ENCODE peak calls at places on chromosome 14, in six cellular contexts. One of them, this sample, is unnamed.

GRCh38 chr14:92253381-92253894 is 69.5 kb upstream of the SLC24A4 start:
- DNase-seq in mesendoderm: peak
- DNase-seq in H9: peak
- DNase-seq in H1: peak
- DNase-seq in mesenchymal stem cell: no peak
- DNase-seq in neuronal stem cell: no peak
- DNase-seq in this sample: no peak

GRCh38 chr14:32738206-32738871 is 200.3 kb upstream of the NPAS3 start:
- DNase-seq in mesendoderm: no peak
- DNase-seq in H9: no peak
- DNase-seq in H1: no peak
- DNase-seq in mesenchymal stem cell: no peak
- DNase-seq in neuronal stem cell: no peak
- DNase-seq in this sample: no peak

GRCh38 chr14:95850429-95850828 is 26.2 kb upstream of the TUNAR start:
- DNase-seq in mesendoderm: no peak
- DNase-seq in H9: no peak
- DNase-seq in H1: no peak
- DNase-seq in mesenchymal stem cell: no peak
- DNase-seq in neuronal stem cell: no peak
- DNase-seq in this sample: no peak

GRCh38 chr14:54622189-54622958 is 55.4 kb downstream of the SAMD4A start:
- DNase-seq in mesendoderm: no peak
- DNase-seq in H9: no peak
- DNase-seq in H1: no peak
- DNase-seq in mesenchymal stem cell: no peak
- DNase-seq in neuronal stem cell: no peak
- DNase-seq in this sample: no peak

GRCh38 chr14:34874386-34875030 is 652 bp downstream of the BAZ1A start:
- DNase-seq in mesendoderm: peak
- DNase-seq in H9: peak
- DNase-seq in H1: no peak
- DNase-seq in mesenchymal stem cell: peak
- DNase-seq in neuronal stem cell: peak
- DNase-seq in this sample: peak

GRCh38 chr14:65346895-65347294 is 65.6 kb upstream of the FUT8 start:
- DNase-seq in mesendoderm: no peak
- DNase-seq in H9: no peak
- DNase-seq in H1: no peak
- DNase-seq in mesenchymal stem cell: no peak
- DNase-seq in neuronal stem cell: no peak
- DNase-seq in this sample: no peak

GRCh38 chr14:88955470-88955869 is 131.0 kb downstream of the TTC8 start:
- DNase-seq in mesendoderm: peak
- DNase-seq in H9: no peak
- DNase-seq in H1: no peak
- DNase-seq in mesenchymal stem cell: no peak
- DNase-seq in neuronal stem cell: no peak
- DNase-seq in this sample: no peak

GRCh38 chr14:73723799-73724621 is 9.8 kb upstream of the PNMA1 start:
- DNase-seq in mesendoderm: no peak
- DNase-seq in H9: peak
- DNase-seq in H1: no peak
- DNase-seq in mesenchymal stem cell: peak
- DNase-seq in neuronal stem cell: no peak
- DNase-seq in this sample: peak

GRCh38 chr14:58844544-58844943 is 206.8 kb downstream of the DACT1 start:
- DNase-seq in mesendoderm: no peak
- DNase-seq in H9: no peak
- DNase-seq in H1: no peak
- DNase-seq in mesenchymal stem cell: no peak
- DNase-seq in neuronal stem cell: no peak
- DNase-seq in this sample: no peak

GRCh38 chr14:63922696-63923421 is 70.1 kb downstream of the SYNE2 start:
- DNase-seq in mesendoderm: no peak
- DNase-seq in H9: no peak
- DNase-seq in H1: no peak
- DNase-seq in mesenchymal stem cell: no peak
- DNase-seq in neuronal stem cell: no peak
- DNase-seq in this sample: peak

GRCh38 chr14:104685216-104685997 is 4.0 kb upstream of the INF2 start:
- DNase-seq in mesendoderm: peak
- DNase-seq in H9: no peak
- DNase-seq in H1: no peak
- DNase-seq in mesenchymal stem cell: no peak
- DNase-seq in neuronal stem cell: no peak
- DNase-seq in this sample: no peak

GRCh38 chr14:27056586-27056985 is 458.8 kb upstream of the NOVA1 start:
- DNase-seq in mesendoderm: no peak
- DNase-seq in H9: no peak
- DNase-seq in H1: no peak
- DNase-seq in mesenchymal stem cell: no peak
- DNase-seq in neuronal stem cell: no peak
- DNase-seq in this sample: no peak

GRCh38 chr14:60757617-60758016 is 23.1 kb downstream of the MNAT1 start:
- DNase-seq in mesendoderm: no peak
- DNase-seq in H9: no peak
- DNase-seq in H1: no peak
- DNase-seq in mesenchymal stem cell: peak
- DNase-seq in neuronal stem cell: no peak
- DNase-seq in this sample: peak

GRCh38 chr14:88326352-88327103 is 3.5 kb upstream of the KCNK10 start:
- DNase-seq in mesendoderm: peak
- DNase-seq in H9: peak
- DNase-seq in H1: no peak
- DNase-seq in mesenchymal stem cell: no peak
- DNase-seq in neuronal stem cell: no peak
- DNase-seq in this sample: no peak

GRCh38 chr14:65938738-65939137 is 526.2 kb downstream of the FUT8 start:
- DNase-seq in mesendoderm: no peak
- DNase-seq in H9: no peak
- DNase-seq in H1: no peak
- DNase-seq in mesenchymal stem cell: no peak
- DNase-seq in neuronal stem cell: no peak
- DNase-seq in this sample: no peak

GRCh38 chr14:37422748-37423147 is 172.3 kb downstream of the FOXA1 start:
- DNase-seq in mesendoderm: no peak
- DNase-seq in H9: no peak
- DNase-seq in H1: no peak
- DNase-seq in mesenchymal stem cell: no peak
- DNase-seq in neuronal stem cell: no peak
- DNase-seq in this sample: no peak

GRCh38 chr14:93113678-93114067 is 2.1 kb downstream of the ITPK1 start:
- DNase-seq in mesendoderm: no peak
- DNase-seq in H9: peak
- DNase-seq in H1: no peak
- DNase-seq in mesenchymal stem cell: no peak
- DNase-seq in neuronal stem cell: no peak
- DNase-seq in this sample: no peak

GRCh38 chr14:61065671-61066070 is 84.6 kb downstream of the SLC38A6 start:
- DNase-seq in mesendoderm: no peak
- DNase-seq in H9: no peak
- DNase-seq in H1: no peak
- DNase-seq in mesenchymal stem cell: no peak
- DNase-seq in neuronal stem cell: no peak
- DNase-seq in this sample: no peak

GRCh38 chr14:105883066-105884005 is 357.0 kb downstream of the TMEM121 start:
- DNase-seq in mesendoderm: no peak
- DNase-seq in H9: no peak
- DNase-seq in H1: no peak
- DNase-seq in mesenchymal stem cell: no peak
- DNase-seq in neuronal stem cell: no peak
- DNase-seq in this sample: no peak

GRCh38 chr14:105255021-105255507 is 6.7 kb downstream of the BTBD6 start:
- DNase-seq in mesendoderm: no peak
- DNase-seq in H9: peak
- DNase-seq in H1: no peak
- DNase-seq in mesenchymal stem cell: peak
- DNase-seq in neuronal stem cell: no peak
- DNase-seq in this sample: peak

GRCh38 chr14:100694579-100695422 is 31.9 kb upstream of the DLK1 start:
- DNase-seq in mesendoderm: no peak
- DNase-seq in H9: no peak
- DNase-seq in H1: no peak
- DNase-seq in mesenchymal stem cell: no peak
- DNase-seq in neuronal stem cell: no peak
- DNase-seq in this sample: no peak

GRCh38 chr14:32047791-32048190 is 29.3 kb upstream of the ARHGAP5 start:
- DNase-seq in mesendoderm: no peak
- DNase-seq in H9: no peak
- DNase-seq in H1: no peak
- DNase-seq in mesenchymal stem cell: peak
- DNase-seq in neuronal stem cell: no peak
- DNase-seq in this sample: no peak

GRCh38 chr14:91493169-91493568 is 16.9 kb downstream of the PPP4R3A start:
- DNase-seq in mesendoderm: peak
- DNase-seq in H9: no peak
- DNase-seq in H1: no peak
- DNase-seq in mesenchymal stem cell: no peak
- DNase-seq in neuronal stem cell: no peak
- DNase-seq in this sample: peak

GRCh38 chr14:64831419-64831818 is 48.3 kb downstream of the SPTB start:
- DNase-seq in mesendoderm: no peak
- DNase-seq in H9: no peak
- DNase-seq in H1: no peak
- DNase-seq in mesenchymal stem cell: no peak
- DNase-seq in neuronal stem cell: no peak
- DNase-seq in this sample: no peak

GRCh38 chr14:100785626-100786025 is 40.3 kb upstream of the MEG3 start:
- DNase-seq in mesendoderm: no peak
- DNase-seq in H9: no peak
- DNase-seq in H1: no peak
- DNase-seq in mesenchymal stem cell: no peak
- DNase-seq in neuronal stem cell: no peak
- DNase-seq in this sample: no peak

GRCh38 chr14:64440494-64440893 is 24.8 kb upstream of the AKAP5 start:
- DNase-seq in mesendoderm: no peak
- DNase-seq in H9: no peak
- DNase-seq in H1: no peak
- DNase-seq in mesenchymal stem cell: no peak
- DNase-seq in neuronal stem cell: no peak
- DNase-seq in this sample: peak

GRCh38 chr14:100662850-100663527 is 63.7 kb upstream of the DLK1 start:
- DNase-seq in mesendoderm: peak
- DNase-seq in H9: peak
- DNase-seq in H1: no peak
- DNase-seq in mesenchymal stem cell: peak
- DNase-seq in neuronal stem cell: peak
- DNase-seq in this sample: peak

GRCh38 chr14:96072746-96073145 is 33.6 kb downstream of the C14orf132 start:
- DNase-seq in mesendoderm: no peak
- DNase-seq in H9: no peak
- DNase-seq in H1: no peak
- DNase-seq in mesenchymal stem cell: no peak
- DNase-seq in neuronal stem cell: no peak
- DNase-seq in this sample: no peak

GRCh38 chr14:52473557-52473956 is 78.7 kb downstream of the TXNDC16 start:
- DNase-seq in mesendoderm: peak
- DNase-seq in H9: no peak
- DNase-seq in H1: no peak
- DNase-seq in mesenchymal stem cell: peak
- DNase-seq in neuronal stem cell: no peak
- DNase-seq in this sample: peak

GRCh38 chr14:78933948-78934524 is 763.9 kb downstream of the NRXN3 start:
- DNase-seq in mesendoderm: peak
- DNase-seq in H9: no peak
- DNase-seq in H1: no peak
- DNase-seq in mesenchymal stem cell: peak
- DNase-seq in neuronal stem cell: peak
- DNase-seq in this sample: peak

GRCh38 chr14:93323597-93323992 is 9.2 kb downstream of the BTBD7 start:
- DNase-seq in mesendoderm: no peak
- DNase-seq in H9: no peak
- DNase-seq in H1: no peak
- DNase-seq in mesenchymal stem cell: no peak
- DNase-seq in neuronal stem cell: no peak
- DNase-seq in this sample: no peak

GRCh38 chr14:75435473-75435872 is 7.7 kb downstream of the JDP2 start:
- DNase-seq in mesendoderm: no peak
- DNase-seq in H9: no peak
- DNase-seq in H1: no peak
- DNase-seq in mesenchymal stem cell: no peak
- DNase-seq in neuronal stem cell: no peak
- DNase-seq in this sample: no peak

GRCh38 chr14:75437201-75438143 is 9.7 kb downstream of the JDP2 start:
- DNase-seq in mesendoderm: no peak
- DNase-seq in H9: no peak
- DNase-seq in H1: no peak
- DNase-seq in mesenchymal stem cell: no peak
- DNase-seq in neuronal stem cell: no peak
- DNase-seq in this sample: no peak

GRCh38 chr14:75433631-75434556 is 6.1 kb downstream of the JDP2 start:
- DNase-seq in mesendoderm: no peak
- DNase-seq in H9: no peak
- DNase-seq in H1: no peak
- DNase-seq in mesenchymal stem cell: peak
- DNase-seq in neuronal stem cell: no peak
- DNase-seq in this sample: no peak

GRCh38 chr14:75432406-75432805 is 4.6 kb downstream of the JDP2 start:
- DNase-seq in mesendoderm: no peak
- DNase-seq in H9: peak
- DNase-seq in H1: no peak
- DNase-seq in mesenchymal stem cell: no peak
- DNase-seq in neuronal stem cell: no peak
- DNase-seq in this sample: no peak

GRCh38 chr14:75434557-75435248 is 6.9 kb downstream of the JDP2 start:
- DNase-seq in mesendoderm: no peak
- DNase-seq in H9: peak
- DNase-seq in H1: no peak
- DNase-seq in mesenchymal stem cell: peak
- DNase-seq in neuronal stem cell: no peak
- DNase-seq in this sample: no peak
- H4K8ac ChIP-seq in mesendoderm: no peak
- H4K8ac ChIP-seq in H9: no peak
- H4K8ac ChIP-seq in H1: no peak
- H4K8ac ChIP-seq in mesenchymal stem cell: no peak
- H4K8ac ChIP-seq in neuronal stem cell: no peak
- H4K8ac ChIP-seq in this sample: no peak

GRCh38 chr14:77648520-77649200 is 32.2 kb upstream of the SPTLC2 start:
- DNase-seq in mesendoderm: no peak
- DNase-seq in H9: no peak
- DNase-seq in H1: no peak
- DNase-seq in mesenchymal stem cell: no peak
- DNase-seq in neuronal stem cell: no peak
- DNase-seq in this sample: no peak
- H4K8ac ChIP-seq in mesendoderm: no peak
- H4K8ac ChIP-seq in H9: no peak
- H4K8ac ChIP-seq in H1: no peak
- H4K8ac ChIP-seq in mesenchymal stem cell: no peak
- H4K8ac ChIP-seq in neuronal stem cell: no peak
- H4K8ac ChIP-seq in this sample: no peak

GRCh38 chr14:70664698-70665447 is 23.2 kb downstream of the TTC9 start:
- DNase-seq in mesendoderm: no peak
- DNase-seq in H9: no peak
- DNase-seq in H1: no peak
- DNase-seq in mesenchymal stem cell: no peak
- DNase-seq in neuronal stem cell: no peak
- DNase-seq in this sample: no peak
- H4K8ac ChIP-seq in mesendoderm: no peak
- H4K8ac ChIP-seq in H9: no peak
- H4K8ac ChIP-seq in H1: no peak
- H4K8ac ChIP-seq in mesenchymal stem cell: no peak
- H4K8ac ChIP-seq in neuronal stem cell: no peak
- H4K8ac ChIP-seq in this sample: no peak

GRCh38 chr14:79951572-79951971 is 259.7 kb downstream of the DIO2 start:
- DNase-seq in mesendoderm: no peak
- DNase-seq in H9: no peak
- DNase-seq in H1: no peak
- DNase-seq in mesenchymal stem cell: no peak
- DNase-seq in neuronal stem cell: no peak
- DNase-seq in this sample: no peak
- H4K8ac ChIP-seq in mesendoderm: no peak
- H4K8ac ChIP-seq in H9: no peak
- H4K8ac ChIP-seq in H1: no peak
- H4K8ac ChIP-seq in mesenchymal stem cell: no peak
- H4K8ac ChIP-seq in neuronal stem cell: no peak
- H4K8ac ChIP-seq in this sample: no peak